ENCODE peak calls at places on chromosomes 7 and 10, in four cellular contexts. K is HL-60, M is GM12878, O is K562. Q is an unnamed sample.

GRCh38 chr10:99560277-99561126 is 27.8 kb downstream of the NKX2-3 start:
- DNase-seq in M (no peak), O (peak), K (peak), Q (no peak)

GRCh38 chr7:8597565-8597964 is 164.2 kb downstream of the NXPH1 start:
- DNase-seq in O (no peak), K (no peak), M (no peak), Q (no peak)

GRCh38 chr7:29140873-29141468 is 5.4 kb downstream of the CPVL start:
- DNase-seq in M (no peak), O (no peak), K (peak), Q (no peak)

GRCh38 chr7:50779427-50779826 is 3.3 kb downstream of the GRB10 start:
- DNase-seq in M (no peak), O (no peak), K (no peak), Q (no peak)

GRCh38 chr10:16886032-16886431 is 68.8 kb upstream of the RSU1 start:
- DNase-seq in M (no peak), K (no peak), O (no peak), Q (no peak)

GRCh38 chr10:128043259-128044045 is 82.8 kb downstream of the MKI67 start:
- DNase-seq in O (no peak), K (no peak), M (no peak), Q (no peak)

GRCh38 chr7:107678110-107678753 is 17.6 kb downstream of the SLC26A4 start:
- DNase-seq in M (no peak), K (no peak), O (no peak), Q (no peak)

GRCh38 chr7:3206101-3206500 is 95.0 kb upstream of the SDK1 start:
- DNase-seq in M (no peak), O (no peak), K (no peak), Q (no peak)

GRCh38 chr10:20966426-20966825 is 69.3 kb upstream of the NEBL start:
- DNase-seq in K (no peak), O (no peak), M (no peak), Q (no peak)

GRCh38 chr7:24885305-24885704 is 94.7 kb downstream of the OSBPL3 start:
- DNase-seq in M (no peak), O (no peak), K (no peak), Q (no peak)

GRCh38 chr7:139242741-139243281 is 11.8 kb downstream of the UBN2 start:
- DNase-seq in O (peak), K (no peak), M (no peak), Q (no peak)

GRCh38 chr10:121310151-121310711 is 288.0 kb downstream of the FGFR2 start:
- DNase-seq in O (no peak), M (no peak), K (no peak), Q (no peak)

GRCh38 chr10:13767721-13768178 is 181.0 kb downstream of the PRPF18 start:
- DNase-seq in M (no peak), O (no peak), K (no peak), Q (no peak)

GRCh38 chr10:112246-112645 is 23.0 kb upstream of the ZMYND11 start:
- DNase-seq in O (no peak), M (no peak), K (no peak), Q (no peak)

GRCh38 chr10:38094923-38095574 is 912 bp downstream of the ZNF37A start:
- DNase-seq in M (no peak), K (peak), O (no peak), Q (peak)

GRCh38 chr10:57657164-57657765 is 610.4 kb downstream of the IPMK start:
- DNase-seq in O (peak), M (no peak), K (peak), Q (no peak)

GRCh38 chr10:91511549-91512330 is 101.6 kb downstream of the HECTD2 start:
- DNase-seq in O (peak), K (no peak), M (no peak), Q (no peak)

GRCh38 chr7:116271980-116272886 is 61.9 kb downstream of the TES start:
- DNase-seq in K (no peak), M (no peak), O (no peak), Q (no peak)

GRCh38 chr10:69914373-69915268 is 112.9 kb downstream of the COL13A1 start:
- DNase-seq in M (no peak), K (peak), O (peak), Q (peak)

GRCh38 chr10:74799840-74800239 is 26.6 kb upstream of the KAT6B start:
- DNase-seq in M (no peak), O (peak), K (no peak), Q (no peak)

GRCh38 chr7:137135654-137136350 is 207.7 kb downstream of the PTN start:
- DNase-seq in M (no peak), K (no peak), O (no peak), Q (no peak)

GRCh38 chr7:34138483-34138882 is 233.1 kb downstream of the BMPER start:
- DNase-seq in M (no peak), O (no peak), K (no peak), Q (no peak)

GRCh38 chr7:157944051-157944450 is 607.2 kb downstream of the DNAJB6 start:
- DNase-seq in O (no peak), K (no peak), M (no peak), Q (no peak)

GRCh38 chr7:114087674-114088539 is 169.1 kb upstream of the PPP1R3A start:
- DNase-seq in O (no peak), K (no peak), M (no peak), Q (no peak)

GRCh38 chr10:13803566-13804554 is 217.1 kb downstream of the PRPF18 start:
- DNase-seq in K (no peak), M (no peak), O (no peak), Q (no peak)

GRCh38 chr7:100017300-100017699 is 1.9 kb downstream of the ZKSCAN1 start:
- DNase-seq in M (no peak), K (no peak), O (no peak), Q (no peak)

GRCh38 chr10:127322286-127322685 is 125.9 kb upstream of the INSYN2A start:
- DNase-seq in M (no peak), K (no peak), O (no peak), Q (no peak)

GRCh38 chr7:21568762-21569161 is 25.9 kb downstream of the DNAH11 start:
- DNase-seq in O (peak), K (no peak), M (no peak), Q (no peak)

GRCh38 chr10:67017218-67017617 is 91.4 kb downstream of the LRRTM3 start:
- DNase-seq in M (no peak), K (no peak), O (no peak), Q (no peak)

GRCh38 chr10:124328514-124329220 is 90.1 kb downstream of the OAT start:
- DNase-seq in O (no peak), M (no peak), K (no peak), Q (no peak)

GRCh38 chr7:158728911-158729645 is 24.5 kb upstream of the NCAPG2 start:
- DNase-seq in M (no peak), O (no peak), K (no peak), Q (no peak)

GRCh38 chr10:13775786-13776780 is 189.3 kb downstream of the PRPF18 start:
- DNase-seq in K (no peak), O (no peak), M (no peak), Q (no peak)

GRCh38 chr10:73762915-73763314 is 18.7 kb downstream of the SEC24C start:
- DNase-seq in K (no peak), M (no peak), O (no peak), Q (no peak)

DNA sequence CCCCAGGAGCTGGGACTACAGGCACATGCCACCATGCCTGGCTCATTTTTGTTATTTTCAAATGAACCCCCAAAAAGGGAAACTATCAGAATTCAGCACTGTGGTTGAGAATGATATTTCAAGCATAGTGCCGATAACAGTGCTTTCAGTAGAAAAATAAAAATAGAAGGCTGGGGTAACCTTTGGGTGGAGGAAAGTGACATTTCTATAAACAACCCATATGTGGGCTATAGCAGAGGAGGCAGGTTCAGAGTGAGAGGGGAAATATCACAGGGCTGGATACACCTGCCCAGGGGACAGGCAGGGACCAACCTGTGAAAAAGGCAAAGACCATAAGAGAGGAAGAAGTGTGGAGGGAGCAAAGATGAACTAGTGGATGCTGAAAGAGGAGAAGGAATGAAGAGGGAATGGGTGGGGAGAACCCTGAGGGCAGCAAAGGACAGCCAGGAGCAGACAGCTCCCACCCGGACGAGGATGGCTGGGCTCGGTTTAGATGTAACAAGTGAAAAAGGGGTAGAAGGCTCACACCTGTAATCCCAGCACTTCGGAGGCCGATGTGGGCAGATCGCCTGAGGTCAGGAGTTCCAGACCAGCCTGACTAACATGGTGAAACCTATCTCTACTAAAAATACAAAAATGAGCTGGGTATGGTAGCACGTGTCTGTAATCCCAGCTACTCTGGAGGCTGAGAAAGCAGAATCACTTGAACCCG is 56.5 kb downstream of the MAP3K8 start:
- DNase-seq in M (no peak), K (no peak), O (no peak), Q (no peak)
- TF ChIP-seq SPI1 in M (no peak), K (no peak), O (no peak), Q (no peak)

DNA sequence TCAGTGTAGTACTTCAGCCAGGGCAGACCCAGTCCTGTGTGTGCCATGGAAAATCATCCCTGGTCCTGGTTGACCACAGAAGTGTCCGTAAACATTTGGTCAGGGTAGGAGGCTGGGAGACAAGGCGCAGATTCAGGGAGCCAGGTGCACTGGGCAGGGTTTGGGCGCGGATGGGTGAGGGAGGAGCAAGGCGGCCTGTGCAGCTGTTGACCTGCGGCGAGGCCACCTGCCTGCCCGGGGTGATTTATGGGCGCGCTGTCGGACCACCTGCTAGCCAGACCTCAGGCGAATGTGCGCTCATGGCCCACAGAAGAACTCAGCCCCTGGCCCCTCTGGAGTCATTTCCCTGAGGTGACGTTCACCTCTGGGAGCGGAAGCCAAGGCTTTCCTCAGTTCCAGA is 6.6 kb downstream of the SFRP5 start:
- DNase-seq in K (no peak), M (no peak), O (no peak), Q (no peak)
- TF ChIP-seq POLR2AphosphoS5 in K (no peak), M (no peak), O (no peak), Q (no peak)

GRCh38 chr7:104363355-104363754 is 35.0 kb downstream of the LHFPL3 start:
- DNase-seq in M (no peak), O (no peak), K (no peak), Q (no peak)

GRCh38 chr7:104362756-104363155 is 34.4 kb downstream of the LHFPL3 start:
- DNase-seq in K (no peak), O (no peak), M (no peak), Q (no peak)

GRCh38 chr7:104368006-104368405 is 39.6 kb downstream of the LHFPL3 start:
- DNase-seq in M (no peak), O (no peak), K (no peak), Q (no peak)

GRCh38 chr7:104371216-104371796 is 42.9 kb downstream of the LHFPL3 start:
- DNase-seq in M (no peak), K (no peak), O (no peak), Q (no peak)

DNA sequence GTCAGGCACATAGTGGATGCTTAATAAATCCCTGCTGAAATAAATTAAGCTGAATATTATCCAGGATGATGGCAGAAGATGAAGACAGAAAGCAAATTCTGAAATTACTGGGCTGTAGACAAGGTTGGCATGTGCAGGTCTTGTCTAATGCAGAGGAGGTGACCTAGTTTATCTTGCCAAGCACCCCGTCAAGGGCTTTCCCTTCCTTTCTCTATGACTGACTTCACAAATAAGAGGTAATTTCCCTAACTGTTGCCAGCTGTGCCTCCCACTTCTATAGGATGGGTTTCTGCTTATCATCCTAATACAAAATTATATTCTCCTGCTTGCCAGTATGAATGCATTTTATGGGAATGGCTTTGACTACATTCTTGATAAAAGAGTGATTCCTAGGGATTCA is 38.0 kb downstream of the LHFPL3 start:
- DNase-seq in O (no peak), K (no peak), M (no peak), Q (no peak)
- TF ChIP-seq SPI1 in O (no peak), K (no peak), M (no peak), Q (no peak)

DNA sequence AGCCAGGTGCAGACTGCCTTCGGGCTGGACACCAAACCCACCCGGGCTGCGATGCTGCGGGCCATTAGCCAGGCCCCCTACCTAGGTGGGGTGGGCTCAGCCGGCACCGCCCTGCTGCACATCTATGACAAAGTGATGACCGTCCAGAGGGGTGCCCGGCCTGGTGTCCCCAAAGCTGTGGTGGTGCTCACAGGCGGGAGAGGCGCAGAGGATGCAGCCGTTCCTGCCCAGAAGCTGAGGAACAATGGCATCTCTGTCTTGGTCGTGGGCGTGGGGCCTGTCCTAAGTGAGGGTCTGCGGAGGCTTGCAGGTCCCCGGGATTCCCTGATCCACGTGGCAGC is 50.0 kb downstream of the VWA2 start:
- DNase-seq in K (no peak), M (no peak), O (no peak), Q (no peak)
- TF ChIP-seq POLR2AphosphoS5 in K (no peak), M (no peak), O (no peak), Q (no peak)

GRCh38 chr10:43976292-43976691 is 327.6 kb upstream of the ZNF32 start:
- DNase-seq in K (no peak), O (no peak), M (no peak), Q (no peak)
- TF ChIP-seq SPI1 in K (no peak), O (no peak), M (no peak), Q (no peak)

GRCh38 chr7:150368884-150369739 is 490 bp downstream of the REPIN1 start:
- DNase-seq in O (peak), K (peak), M (no peak), Q (peak)
- TF ChIP-seq POLR2AphosphoS5 in O (no peak), K (peak), M (peak), Q (peak)

DNA sequence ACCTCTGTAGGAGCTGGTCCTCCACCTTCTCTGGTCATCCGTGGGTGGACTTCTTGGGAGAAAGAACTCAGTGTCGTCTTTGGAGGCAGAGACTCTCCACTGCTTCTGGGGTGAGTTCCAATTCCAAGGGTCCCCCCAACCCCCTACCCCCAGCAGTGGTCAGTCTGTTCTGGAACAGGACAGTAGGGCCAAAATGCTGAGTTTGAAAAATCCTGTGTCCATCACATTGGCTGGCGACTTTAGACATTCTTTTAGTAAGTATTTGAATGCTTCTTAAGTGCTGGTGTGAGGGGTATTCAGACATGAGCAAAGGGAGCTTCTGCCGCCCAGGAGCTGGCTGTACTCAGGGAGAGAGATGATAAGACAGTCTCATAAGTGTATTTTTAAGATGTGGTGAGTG is 1.9 kb downstream of the ZNF316 start:
- DNase-seq in M (no peak), K (no peak), O (no peak), Q (no peak)
- TF ChIP-seq SPI1 in M (no peak), K (no peak), O (no peak), Q (no peak)

GRCh38 chr10:95694665-95695064 is 938 bp upstream of the TCTN3 start:
- DNase-seq in M (no peak), K (no peak), O (no peak), Q (no peak)

GRCh38 chr10:95698415-95698814 is 4.7 kb upstream of the TCTN3 start:
- DNase-seq in O (no peak), K (no peak), M (no peak), Q (no peak)

GRCh38 chr10:95693331-95693667 is 428 bp downstream of the TCTN3 start:
- DNase-seq in M (no peak), O (peak), K (peak), Q (no peak)

GRCh38 chr10:95697429-95697828 is 3.7 kb upstream of the TCTN3 start:
- DNase-seq in M (peak), O (no peak), K (peak), Q (no peak)

DNA sequence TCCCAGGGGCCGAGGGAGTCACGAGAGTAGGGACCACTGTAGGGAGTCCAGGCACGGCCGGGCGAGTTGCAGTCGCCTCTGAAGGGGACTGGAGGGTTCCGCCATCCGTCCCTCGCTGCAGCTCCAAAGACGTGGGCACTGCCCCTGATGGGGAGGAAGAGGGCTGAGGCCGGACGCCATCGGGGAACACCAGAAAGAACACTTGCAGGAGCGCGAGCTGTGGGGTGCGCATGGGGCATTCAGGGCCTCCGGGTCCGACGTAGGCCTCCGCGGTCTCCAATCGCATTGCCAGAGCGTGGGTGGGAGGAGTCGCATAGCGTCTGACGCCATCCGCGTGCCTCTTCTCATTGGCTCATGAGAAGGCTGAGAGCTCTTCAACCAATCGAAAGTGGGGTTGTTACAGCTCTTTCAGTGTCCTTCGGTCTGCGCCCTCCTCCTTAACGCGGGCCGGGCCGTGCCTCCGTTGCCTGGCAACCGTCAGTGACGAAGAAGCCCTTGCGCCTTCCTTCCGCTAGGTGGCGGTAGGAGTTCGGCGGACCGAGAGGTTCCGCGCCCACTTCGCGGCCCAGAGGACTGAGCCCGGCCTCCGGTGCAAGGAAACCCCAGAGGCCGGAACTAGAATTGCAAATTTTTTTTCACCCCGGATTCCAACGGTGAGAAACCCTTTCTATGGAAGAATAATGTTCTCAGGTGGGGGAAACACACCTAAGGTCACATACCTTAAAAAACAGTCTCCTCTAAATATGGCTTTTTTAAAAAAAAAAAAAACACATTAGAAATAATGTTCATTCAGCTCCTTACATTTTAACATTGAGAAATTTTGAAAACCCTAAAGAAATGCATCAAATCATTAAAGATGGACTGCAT is at the start of gene TCTN3:
- DNase-seq in O (peak), K (peak), M (peak), Q (peak)
- TF ChIP-seq POLR2AphosphoS5 in O (peak), K (peak), M (peak), Q (peak)